ENCODE peak calls at places on chromosomes 12 and 14, in ten cellular contexts. One of them, this sample, is unnamed.

GRCh38 chr14:94385553-94386057 is 2.8 kb downstream of the SERPINA1 start:
- DNase-seq in HCT116: no peak
- DNase-seq in CD8-positive, alpha-beta T cell: no peak
- DNase-seq in A549: no peak
- DNase-seq in right lobe of liver: no peak
- DNase-seq in HL-60: no peak
- DNase-seq in H9: no peak
- DNase-seq in body of pancreas: no peak
- DNase-seq in tibial nerve: no peak
- DNase-seq in psoas muscle: no peak
- DNase-seq in this sample: no peak

GRCh38 chr12:49864817-49865090 is 21.8 kb upstream of the BCDIN3D start:
- DNase-seq in HCT116: no peak
- DNase-seq in CD8-positive, alpha-beta T cell: no peak
- DNase-seq in A549: no peak
- DNase-seq in right lobe of liver: no peak
- DNase-seq in HL-60: no peak
- DNase-seq in H9: peak
- DNase-seq in body of pancreas: no peak
- DNase-seq in tibial nerve: no peak
- DNase-seq in psoas muscle: no peak
- DNase-seq in this sample: no peak

GRCh38 chr14:97380539-97380941 is 583.4 kb downstream of the VRK1 start:
- DNase-seq in HCT116: peak
- DNase-seq in CD8-positive, alpha-beta T cell: peak
- DNase-seq in A549: no peak
- DNase-seq in right lobe of liver: no peak
- DNase-seq in HL-60: no peak
- DNase-seq in H9: no peak
- DNase-seq in body of pancreas: no peak
- DNase-seq in tibial nerve: no peak
- DNase-seq in psoas muscle: no peak
- DNase-seq in this sample: no peak

GRCh38 chr14:45891417-45892080 is 638.5 kb upstream of the MIS18BP1 start:
- DNase-seq in HCT116: no peak
- DNase-seq in CD8-positive, alpha-beta T cell: no peak
- DNase-seq in A549: no peak
- DNase-seq in right lobe of liver: no peak
- DNase-seq in HL-60: no peak
- DNase-seq in H9: peak
- DNase-seq in body of pancreas: no peak
- DNase-seq in tibial nerve: no peak
- DNase-seq in psoas muscle: no peak
- DNase-seq in this sample: no peak

GRCh38 chr14:55593698-55594097 is 13.7 kb downstream of the KTN1 start:
- DNase-seq in HCT116: no peak
- DNase-seq in CD8-positive, alpha-beta T cell: no peak
- DNase-seq in A549: no peak
- DNase-seq in right lobe of liver: no peak
- DNase-seq in HL-60: no peak
- DNase-seq in H9: no peak
- DNase-seq in body of pancreas: no peak
- DNase-seq in tibial nerve: no peak
- DNase-seq in psoas muscle: no peak
- DNase-seq in this sample: no peak

GRCh38 chr12:11652351-11653040 is 3.0 kb downstream of the ETV6 start:
- DNase-seq in HCT116: no peak
- DNase-seq in CD8-positive, alpha-beta T cell: no peak
- DNase-seq in A549: no peak
- DNase-seq in right lobe of liver: no peak
- DNase-seq in HL-60: peak
- DNase-seq in H9: no peak
- DNase-seq in body of pancreas: no peak
- DNase-seq in tibial nerve: no peak
- DNase-seq in psoas muscle: no peak
- DNase-seq in this sample: no peak

GRCh38 chr14:42869681-42870080 is 1263.0 kb downstream of the LRFN5 start:
- DNase-seq in HCT116: no peak
- DNase-seq in CD8-positive, alpha-beta T cell: no peak
- DNase-seq in A549: no peak
- DNase-seq in right lobe of liver: no peak
- DNase-seq in HL-60: no peak
- DNase-seq in H9: no peak
- DNase-seq in body of pancreas: no peak
- DNase-seq in tibial nerve: no peak
- DNase-seq in psoas muscle: no peak
- DNase-seq in this sample: no peak

GRCh38 chr12:46268349-46268616 is 560 bp downstream of the SLC38A1 start:
- DNase-seq in HCT116: no peak
- DNase-seq in CD8-positive, alpha-beta T cell: peak
- DNase-seq in A549: no peak
- DNase-seq in right lobe of liver: peak
- DNase-seq in HL-60: no peak
- DNase-seq in H9: no peak
- DNase-seq in body of pancreas: no peak
- DNase-seq in tibial nerve: no peak
- DNase-seq in psoas muscle: no peak
- DNase-seq in this sample: no peak

GRCh38 chr14:85501751-85502150 is 28.2 kb upstream of the FLRT2 start:
- DNase-seq in HCT116: no peak
- DNase-seq in CD8-positive, alpha-beta T cell: no peak
- DNase-seq in A549: no peak
- DNase-seq in right lobe of liver: no peak
- DNase-seq in HL-60: no peak
- DNase-seq in H9: no peak
- DNase-seq in body of pancreas: no peak
- DNase-seq in tibial nerve: no peak
- DNase-seq in psoas muscle: no peak
- DNase-seq in this sample: no peak

GRCh38 chr14:45089813-45090212 is 5.9 kb downstream of the PRPF39 start:
- DNase-seq in HCT116: no peak
- DNase-seq in CD8-positive, alpha-beta T cell: no peak
- DNase-seq in A549: no peak
- DNase-seq in right lobe of liver: no peak
- DNase-seq in HL-60: no peak
- DNase-seq in H9: no peak
- DNase-seq in body of pancreas: no peak
- DNase-seq in tibial nerve: no peak
- DNase-seq in psoas muscle: no peak
- DNase-seq in this sample: no peak

GRCh38 chr12:51820721-51821422 is 27.6 kb downstream of the FIGNL2 start:
- DNase-seq in HCT116: no peak
- DNase-seq in CD8-positive, alpha-beta T cell: peak
- DNase-seq in A549: peak
- DNase-seq in right lobe of liver: peak
- DNase-seq in HL-60: peak
- DNase-seq in H9: peak
- DNase-seq in body of pancreas: peak
- DNase-seq in tibial nerve: no peak
- DNase-seq in psoas muscle: peak
- DNase-seq in this sample: no peak

GRCh38 chr12:93223440-93224426 is 154.0 kb upstream of the NUDT4 start:
- DNase-seq in HCT116: no peak
- DNase-seq in CD8-positive, alpha-beta T cell: no peak
- DNase-seq in A549: no peak
- DNase-seq in right lobe of liver: no peak
- DNase-seq in HL-60: peak
- DNase-seq in H9: no peak
- DNase-seq in body of pancreas: no peak
- DNase-seq in tibial nerve: no peak
- DNase-seq in psoas muscle: no peak
- DNase-seq in this sample: no peak

GRCh38 chr12:106631150-106631549 is 48.3 kb downstream of the RFX4 start:
- DNase-seq in HCT116: no peak
- DNase-seq in CD8-positive, alpha-beta T cell: no peak
- DNase-seq in A549: no peak
- DNase-seq in right lobe of liver: no peak
- DNase-seq in HL-60: no peak
- DNase-seq in H9: no peak
- DNase-seq in body of pancreas: no peak
- DNase-seq in tibial nerve: no peak
- DNase-seq in psoas muscle: no peak
- DNase-seq in this sample: no peak

GRCh38 chr12:121165316-121165715 is 32.6 kb downstream of the P2RX7 start:
- DNase-seq in HCT116: no peak
- DNase-seq in CD8-positive, alpha-beta T cell: no peak
- DNase-seq in A549: no peak
- DNase-seq in right lobe of liver: no peak
- DNase-seq in HL-60: no peak
- DNase-seq in H9: no peak
- DNase-seq in body of pancreas: peak
- DNase-seq in tibial nerve: no peak
- DNase-seq in psoas muscle: no peak
- DNase-seq in this sample: no peak

DNA sequence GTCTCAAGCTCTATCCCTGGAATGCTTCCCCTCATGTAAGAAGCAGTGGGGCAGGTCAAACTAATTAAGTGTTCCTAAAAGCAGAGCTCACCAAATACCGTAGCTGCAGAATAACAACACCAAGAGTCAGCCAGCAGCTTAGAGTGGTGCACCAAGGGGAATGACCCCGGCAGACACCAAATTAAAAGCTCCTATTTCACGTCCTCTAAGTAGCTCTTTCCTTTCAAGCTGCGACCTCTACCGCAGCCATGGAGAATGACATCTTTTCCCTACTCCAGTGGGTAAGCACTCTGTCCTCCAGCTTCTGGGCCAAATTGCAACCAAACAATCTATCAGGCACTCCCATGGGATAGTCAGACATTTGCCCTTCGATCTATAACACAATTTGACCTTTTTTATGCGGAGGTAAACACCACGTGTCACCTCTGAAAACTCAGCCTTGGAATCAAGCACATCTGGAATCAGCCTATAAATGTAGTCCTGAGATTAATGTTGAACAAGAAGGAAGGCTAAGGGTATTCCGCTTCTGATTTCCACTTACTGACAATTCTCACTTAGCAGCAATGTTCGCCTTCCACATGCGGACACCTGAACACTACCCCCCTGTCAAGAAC is 67.6 kb upstream of the CDKN3 start:
- DNase-seq in HCT116: peak
- DNase-seq in CD8-positive, alpha-beta T cell: no peak
- DNase-seq in A549: peak
- DNase-seq in right lobe of liver: no peak
- DNase-seq in HL-60: peak
- DNase-seq in H9: peak
- DNase-seq in body of pancreas: peak
- DNase-seq in tibial nerve: peak
- DNase-seq in psoas muscle: no peak
- DNase-seq in this sample: peak
- TF ChIP-seq CTCF in HCT116: peak
- TF ChIP-seq CTCF in CD8-positive, alpha-beta T cell: peak
- TF ChIP-seq CTCF in A549: peak
- TF ChIP-seq CTCF in right lobe of liver: peak
- TF ChIP-seq CTCF in HL-60: peak
- TF ChIP-seq CTCF in H9: peak
- TF ChIP-seq CTCF in body of pancreas: peak
- TF ChIP-seq CTCF in tibial nerve: peak
- TF ChIP-seq CTCF in psoas muscle: peak
- TF ChIP-seq CTCF in this sample: peak

GRCh38 chr14:23168246-23168645 is 15.2 kb downstream of the SLC7A8 start:
- DNase-seq in HCT116: no peak
- DNase-seq in CD8-positive, alpha-beta T cell: no peak
- DNase-seq in A549: no peak
- DNase-seq in right lobe of liver: no peak
- DNase-seq in HL-60: no peak
- DNase-seq in H9: no peak
- DNase-seq in body of pancreas: no peak
- DNase-seq in tibial nerve: no peak
- DNase-seq in psoas muscle: no peak
- DNase-seq in this sample: no peak
- H3K27ac ChIP-seq in HCT116: no peak
- H3K27ac ChIP-seq in CD8-positive, alpha-beta T cell: no peak
- H3K27ac ChIP-seq in A549: no peak
- H3K27ac ChIP-seq in right lobe of liver: no peak
- H3K27ac ChIP-seq in HL-60: no peak
- H3K27ac ChIP-seq in H9: no peak
- H3K27ac ChIP-seq in body of pancreas: no peak
- H3K27ac ChIP-seq in tibial nerve: peak
- H3K27ac ChIP-seq in psoas muscle: no peak
- H3K27ac ChIP-seq in this sample: no peak

GRCh38 chr12:131716282-131716681 is 5.4 kb downstream of the SFSWAP start:
- DNase-seq in HCT116: no peak
- DNase-seq in CD8-positive, alpha-beta T cell: no peak
- DNase-seq in A549: no peak
- DNase-seq in right lobe of liver: no peak
- DNase-seq in HL-60: no peak
- DNase-seq in H9: no peak
- DNase-seq in body of pancreas: no peak
- DNase-seq in tibial nerve: no peak
- DNase-seq in psoas muscle: no peak
- DNase-seq in this sample: no peak

GRCh38 chr12:131714759-131715158 is 3.9 kb downstream of the SFSWAP start:
- DNase-seq in HCT116: no peak
- DNase-seq in CD8-positive, alpha-beta T cell: no peak
- DNase-seq in A549: no peak
- DNase-seq in right lobe of liver: no peak
- DNase-seq in HL-60: no peak
- DNase-seq in H9: no peak
- DNase-seq in body of pancreas: no peak
- DNase-seq in tibial nerve: no peak
- DNase-seq in psoas muscle: no peak
- DNase-seq in this sample: no peak

GRCh38 chr12:131710464-131711457 is at the start of gene SFSWAP:
- DNase-seq in HCT116: peak
- DNase-seq in CD8-positive, alpha-beta T cell: peak
- DNase-seq in A549: peak
- DNase-seq in right lobe of liver: peak
- DNase-seq in HL-60: peak
- DNase-seq in H9: peak
- DNase-seq in body of pancreas: peak
- DNase-seq in tibial nerve: peak
- DNase-seq in psoas muscle: peak
- DNase-seq in this sample: peak

GRCh38 chr12:131711551-131712205 is 788 bp downstream of the SFSWAP start:
- DNase-seq in HCT116: no peak
- DNase-seq in CD8-positive, alpha-beta T cell: no peak
- DNase-seq in A549: no peak
- DNase-seq in right lobe of liver: no peak
- DNase-seq in HL-60: no peak
- DNase-seq in H9: no peak
- DNase-seq in body of pancreas: no peak
- DNase-seq in tibial nerve: no peak
- DNase-seq in psoas muscle: no peak
- DNase-seq in this sample: no peak

GRCh38 chr12:131713349-131713748 is 2.5 kb downstream of the SFSWAP start:
- DNase-seq in HCT116: no peak
- DNase-seq in CD8-positive, alpha-beta T cell: no peak
- DNase-seq in A549: no peak
- DNase-seq in right lobe of liver: no peak
- DNase-seq in HL-60: no peak
- DNase-seq in H9: no peak
- DNase-seq in body of pancreas: no peak
- DNase-seq in tibial nerve: no peak
- DNase-seq in psoas muscle: no peak
- DNase-seq in this sample: no peak
- TF ChIP-seq CTCF in HCT116: peak
- TF ChIP-seq CTCF in CD8-positive, alpha-beta T cell: no peak
- TF ChIP-seq CTCF in A549: no peak
- TF ChIP-seq CTCF in right lobe of liver: no peak
- TF ChIP-seq CTCF in HL-60: no peak
- TF ChIP-seq CTCF in H9: peak
- TF ChIP-seq CTCF in body of pancreas: no peak
- TF ChIP-seq CTCF in tibial nerve: no peak
- TF ChIP-seq CTCF in psoas muscle: no peak
- TF ChIP-seq CTCF in this sample: no peak

GRCh38 chr14:34895277-34895676 is 20.1 kb upstream of the BAZ1A start:
- DNase-seq in HCT116: no peak
- DNase-seq in CD8-positive, alpha-beta T cell: no peak
- DNase-seq in A549: no peak
- DNase-seq in right lobe of liver: no peak
- DNase-seq in HL-60: no peak
- DNase-seq in H9: no peak
- DNase-seq in body of pancreas: no peak
- DNase-seq in tibial nerve: no peak
- DNase-seq in psoas muscle: no peak
- DNase-seq in this sample: no peak
- H3K27ac ChIP-seq in HCT116: no peak
- H3K27ac ChIP-seq in CD8-positive, alpha-beta T cell: no peak
- H3K27ac ChIP-seq in A549: no peak
- H3K27ac ChIP-seq in right lobe of liver: no peak
- H3K27ac ChIP-seq in HL-60: no peak
- H3K27ac ChIP-seq in H9: no peak
- H3K27ac ChIP-seq in body of pancreas: no peak
- H3K27ac ChIP-seq in tibial nerve: no peak
- H3K27ac ChIP-seq in psoas muscle: no peak
- H3K27ac ChIP-seq in this sample: no peak